ENCODE peak calls at places on chromosome 2, in seven cellular contexts. A is COLO829; Y is amygdala; I is GM20000; E is hepatocyte; M is NK-92 treated with Interleukin-12 subunit alpha and Interleukin-12 subunit beta, amount 100 ng/mL, for 24 hours; G is endothelial cell. P is an unnamed sample.
A peak's percentile ranks its signal among the peaks of the same experiment; 100 is the strongest.

GRCh38 chr2:46239175-46239846 is 57.9 kb upstream of the EPAS1 start:
- DNase-seq in M (peak; percentile 25), E (no peak), G (no peak), I (no peak), Y (no peak), A (no peak), P (no peak)

GRCh38 chr2:233775414-233775813 is 2.7 kb upstream of the MROH2A start:
- DNase-seq in I (no peak), M (no peak), G (no peak), A (no peak), E (no peak), Y (no peak), P (no peak)

GRCh38 chr2:28665041-28665704 is 86.5 kb upstream of the PPP1CB start:
- DNase-seq in A (no peak), M (no peak), G (no peak), Y (no peak), E (peak; percentile 83), I (no peak), P (no peak)

GRCh38 chr2:75337619-75338018 is 138.3 kb upstream of the TACR1 start:
- DNase-seq in G (no peak), Y (no peak), M (no peak), A (no peak), I (no peak), E (no peak), P (no peak)

GRCh38 chr2:56613917-56614316 is 430.1 kb downstream of the CCDC85A start:
- DNase-seq in A (no peak), M (no peak), I (no peak), G (no peak), E (no peak), Y (no peak), P (no peak)

GRCh38 chr2:148814143-148814852 is 60.7 kb upstream of the KIF5C start:
- DNase-seq in A (no peak), M (no peak), Y (no peak), G (no peak), E (no peak), I (no peak), P (no peak)

GRCh38 chr2:186590538-186591441 is 934 bp downstream of the ITGAV start:
- DNase-seq in G (no peak), I (peak; percentile 38), A (peak; percentile 39), E (peak; percentile 47), M (no peak), Y (no peak), P (no peak)

GRCh38 chr2:181231151-181231550 is 226.0 kb upstream of the ITGA4 start:
- DNase-seq in G (no peak), E (no peak), I (no peak), Y (no peak), A (no peak), M (no peak), P (no peak)